ENCODE peak calls at places on chromosomes 2 and 18, in six cellular contexts. N, F, B, Z, S and J are unnamed samples. For H3F3A, the result is how much of the 10 kb centered on the place peaks cover.

GRCh38 chr2:239025081-239025801 is 177.4 kb downstream of the TWIST2 start:
- DNase-seq in N (peak), F (peak), B (no peak), Z (no peak), S (no peak), J (no peak)

GRCh38 chr2:30266051-30266621 is 34.8 kb downstream of the LBH start:
- DNase-seq in N (peak), F (no peak), B (no peak), Z (no peak), S (no peak), J (no peak)

GRCh38 chr2:170815746-170816498 is 765 bp upstream of the GAD1 start:
- DNase-seq in N (peak), F (peak), B (peak), Z (peak), S (peak), J (peak)

GRCh38 chr2:675051-675450 is 2.2 kb downstream of the TMEM18 start:
- DNase-seq in N (no peak), F (no peak), B (no peak), Z (no peak), S (no peak), J (no peak)

GRCh38 chr2:197297772-197298318 is 12.7 kb downstream of the ANKRD44 start:
- DNase-seq in N (no peak), F (no peak), B (no peak), Z (no peak), S (no peak), J (no peak)

GRCh38 chr2:64945973-64946736 is 43.0 kb upstream of the SLC1A4 start:
- DNase-seq in N (no peak), F (no peak), B (no peak), Z (peak), S (peak), J (no peak)

GRCh38 chr18:59402432-59403090 is 43.5 kb upstream of the LMAN1 start:
- DNase-seq in N (peak), F (peak), B (peak), Z (peak), S (peak), J (peak)

GRCh38 chr18:74289137-74289536 is 2.6 kb downstream of the CYB5A start:
- DNase-seq in N (peak), F (peak), B (peak), Z (no peak), S (no peak), J (no peak)

GRCh38 chr2:107735206-107735605 is 91.5 kb upstream of the RGPD4 start:
- DNase-seq in N (no peak), F (no peak), B (no peak), Z (no peak), S (no peak), J (no peak)

GRCh38 chr2:231334981-231335380 is 60.5 kb upstream of the B3GNT7 start:
- DNase-seq in N (no peak), F (no peak), B (no peak), Z (no peak), S (no peak), J (no peak)

GRCh38 chr2:27182346-27182745 is 29.5 kb upstream of the ATRAID start:
- DNase-seq in N (peak), F (no peak), B (no peak), Z (no peak), S (no peak), J (no peak)

GRCh38 chr2:9166579-9167392 is 39.8 kb upstream of the ASAP2 start:
- DNase-seq in N (peak), F (no peak), B (no peak), Z (no peak), S (no peak), J (no peak)

GRCh38 chr2:29080886-29081743 is 6.8 kb upstream of the PCARE start:
- DNase-seq in N (peak), F (no peak), B (no peak), Z (no peak), S (no peak), J (no peak)

GRCh38 chr18:8247700-8248099 is 361.5 kb upstream of the RAB12 start:
- DNase-seq in N (no peak), F (no peak), B (no peak), Z (peak), S (no peak), J (peak)

GRCh38 chr2:61993422-61994024 is 88.0 kb downstream of the COMMD1 start:
- DNase-seq in N (peak), F (peak), B (peak), Z (peak), S (peak), J (peak)

GRCh38 chr2:133843551-133843950 is 275.3 kb upstream of the NCKAP5 start:
- DNase-seq in N (no peak), F (peak), B (no peak), Z (no peak), S (no peak), J (no peak)

GRCh38 chr2:191786694-191787093 is 60.2 kb downstream of the CAVIN2 start:
- DNase-seq in N (no peak), F (no peak), B (no peak), Z (no peak), S (no peak), J (no peak)

GRCh38 chr2:180124273-180124881 is 117.3 kb upstream of the CWC22 start:
- DNase-seq in N (peak), F (peak), B (peak), Z (peak), S (peak), J (peak)

GRCh38 chr2:190759749-190760213 is 110.9 kb downstream of the NAB1 start:
- DNase-seq in N (peak), F (peak), B (peak), Z (no peak), S (no peak), J (no peak)

GRCh38 chr2:130877258-130877657 is 40.5 kb downstream of the ARHGEF4 start:
- DNase-seq in N (no peak), F (no peak), B (no peak), Z (no peak), S (no peak), J (no peak)

GRCh38 chr2:37561615-37562569 is 109.5 kb downstream of the CDC42EP3 start:
- DNase-seq in N (peak), F (peak), B (peak), Z (no peak), S (no peak), J (peak)

GRCh38 chr18:9877655-9878014 is 8.1 kb upstream of the TXNDC2 start:
- DNase-seq in N (no peak), F (no peak), B (no peak), Z (no peak), S (no peak), J (no peak)

GRCh38 chr2:152189622-152190495 is 14.3 kb upstream of the STAM2 start:
- DNase-seq in N (peak), F (peak), B (peak), Z (peak), S (peak), J (peak)

GRCh38 chr2:49940616-49941015 is 786.3 kb upstream of the FSHR start:
- DNase-seq in N (no peak), F (no peak), B (no peak), Z (no peak), S (peak), J (no peak)

DNA sequence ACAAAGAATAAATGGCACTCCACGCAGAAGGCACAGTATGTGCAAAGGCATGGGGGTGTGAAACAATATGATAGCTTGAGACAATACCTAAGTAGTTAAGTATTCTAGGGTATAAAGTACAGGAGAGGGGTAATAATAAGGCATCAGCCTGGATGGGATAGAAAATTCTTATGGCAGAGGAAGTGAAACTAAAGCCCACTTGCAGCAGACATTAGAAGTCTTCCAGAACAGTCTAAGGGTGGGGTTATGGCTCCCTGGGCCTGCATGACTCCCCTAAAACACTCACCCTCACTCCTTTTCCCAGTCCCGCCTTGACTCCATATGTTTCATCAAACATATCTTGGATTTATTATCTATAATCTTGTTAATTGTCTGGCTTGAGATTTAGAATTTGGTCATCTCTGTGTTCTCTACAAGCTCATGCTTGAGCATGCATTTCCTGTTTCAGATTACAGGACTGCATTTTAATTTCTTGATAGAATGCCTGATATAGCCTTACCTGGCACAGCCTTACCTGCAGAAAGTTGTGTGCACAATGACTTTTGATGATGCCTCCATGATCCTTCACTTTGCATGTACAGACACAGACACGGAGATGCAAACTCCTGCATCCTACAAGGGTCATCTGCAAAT is 28.5 kb upstream of the TMBIM1 start:
- DNase-seq in N (no peak), F (no peak), B (no peak), Z (no peak), S (no peak), J (no peak)
- H3F3A ChIP-seq in N (under half), F (under half), B (under half), Z (under half), S (under half), J (under half)

DNA sequence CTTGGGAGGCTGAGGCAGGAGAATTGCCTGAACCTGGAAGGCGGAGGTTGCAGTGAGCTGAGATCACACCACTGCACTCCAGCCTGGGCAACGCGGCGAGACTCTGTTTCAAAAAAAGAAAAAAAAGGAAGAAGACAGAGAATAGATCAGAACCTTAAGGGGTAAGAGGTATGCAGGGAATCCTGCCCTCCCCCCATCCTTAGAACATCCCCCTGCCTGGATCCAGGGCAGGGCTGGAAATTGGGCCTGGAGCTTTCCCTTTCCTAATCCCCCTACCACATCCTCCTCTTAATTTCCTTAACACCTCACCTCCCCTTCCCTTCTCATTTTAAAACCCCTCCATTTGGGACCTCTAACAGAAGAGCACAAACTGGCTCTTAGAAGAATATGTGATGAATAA is 56.5 kb downstream of the RNU4ATAC start:
- DNase-seq in N (no peak), F (no peak), B (no peak), Z (no peak), S (no peak), J (peak)
- TF ChIP-seq EZH2 in N (no peak), F (no peak), B (no peak), Z (no peak), S (no peak), J (no peak)

GRCh38 chr18:63143246-63143847 is 176.2 kb downstream of the BCL2 start:
- DNase-seq in N (no peak), F (no peak), B (no peak), Z (no peak), S (no peak), J (no peak)

GRCh38 chr18:63146185-63146584 is 173.4 kb downstream of the BCL2 start:
- DNase-seq in N (no peak), F (no peak), B (no peak), Z (no peak), S (no peak), J (no peak)

GRCh38 chr18:63147010-63147409 is 172.6 kb downstream of the BCL2 start:
- DNase-seq in N (no peak), F (no peak), B (peak), Z (no peak), S (no peak), J (no peak)

GRCh38 chr18:63142502-63143045 is 177.0 kb downstream of the BCL2 start:
- DNase-seq in N (no peak), F (no peak), B (no peak), Z (no peak), S (no peak), J (no peak)

GRCh38 chr18:63144748-63145147 is 174.8 kb downstream of the BCL2 start:
- DNase-seq in N (no peak), F (no peak), B (no peak), Z (no peak), S (no peak), J (no peak)
- H3F3A ChIP-seq in N (under half), F (under half), B (under half), Z (under half), S (under half), J (under half)

GRCh38 chr2:56183643-56184499 is at the start of gene CCDC85A:
- DNase-seq in N (peak), F (peak), B (no peak), Z (peak), S (peak), J (peak)
- TF ChIP-seq EZH2 in N (no peak), F (peak), B (no peak), Z (no peak), S (no peak), J (peak)

GRCh38 chr2:43225093-43225787 is 1.2 kb downstream of the ZFP36L2 start:
- DNase-seq in N (peak), F (peak), B (peak), Z (peak), S (peak), J (peak)

GRCh38 chr2:43223412-43224040 is 2.9 kb downstream of the ZFP36L2 start:
- DNase-seq in N (peak), F (peak), B (no peak), Z (no peak), S (peak), J (no peak)

GRCh38 chr2:43225788-43226557 is 433 bp downstream of the ZFP36L2 start:
- DNase-seq in N (peak), F (peak), B (peak), Z (peak), S (peak), J (peak)

GRCh38 chr2:43224131-43224570 is 2.3 kb downstream of the ZFP36L2 start:
- DNase-seq in N (peak), F (peak), B (peak), Z (peak), S (peak), J (peak)

DNA sequence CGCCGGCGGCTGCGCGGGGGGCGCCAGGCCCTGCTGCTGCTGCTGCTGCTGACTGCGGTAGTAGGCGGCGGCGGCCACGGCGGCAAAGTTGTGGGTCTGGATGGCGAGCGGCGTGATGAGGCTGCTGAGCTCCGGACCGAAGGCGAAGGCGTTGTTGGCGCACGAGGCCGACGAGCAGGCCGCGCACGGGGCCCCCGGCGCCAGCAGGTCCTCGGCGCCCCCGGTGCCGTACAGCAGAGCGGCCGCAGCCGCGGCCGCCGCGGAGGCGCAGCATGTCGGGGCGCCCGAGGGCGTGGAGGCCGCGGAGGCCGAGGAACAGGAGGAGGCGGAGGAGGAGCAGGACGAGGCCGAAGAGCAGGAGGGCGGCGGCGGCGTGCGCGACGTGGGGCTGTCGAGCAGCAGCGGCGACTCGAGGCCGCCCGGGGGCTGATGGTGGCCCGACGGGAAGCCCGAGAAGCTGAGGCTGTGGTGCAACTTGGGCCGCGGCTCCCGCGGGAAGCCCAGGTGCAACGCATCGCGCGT is 1.8 kb downstream of the ZFP36L2 start:
- DNase-seq in N (peak), F (peak), B (no peak), Z (peak), S (peak), J (peak)
- H3F3A ChIP-seq in N (half or more), F (under half), B (half or more), Z (half or more), S (half or more), J (under half)

GRCh38 chr2:44926957-44927356 is 14.5 kb upstream of the SIX3 start:
- DNase-seq in N (no peak), F (no peak), B (no peak), Z (peak), S (no peak), J (peak)
- TF ChIP-seq EZH2 in N (no peak), F (no peak), B (no peak), Z (no peak), S (no peak), J (peak)

GRCh38 chr2:70122470-70122869 is 35.2 kb downstream of the PCBP1 start:
- DNase-seq in N (no peak), F (no peak), B (no peak), Z (no peak), S (no peak), J (no peak)
- H3F3A ChIP-seq in N (under half), F (under half), B (under half), Z (half or more), S (under half), J (under half)

DNA sequence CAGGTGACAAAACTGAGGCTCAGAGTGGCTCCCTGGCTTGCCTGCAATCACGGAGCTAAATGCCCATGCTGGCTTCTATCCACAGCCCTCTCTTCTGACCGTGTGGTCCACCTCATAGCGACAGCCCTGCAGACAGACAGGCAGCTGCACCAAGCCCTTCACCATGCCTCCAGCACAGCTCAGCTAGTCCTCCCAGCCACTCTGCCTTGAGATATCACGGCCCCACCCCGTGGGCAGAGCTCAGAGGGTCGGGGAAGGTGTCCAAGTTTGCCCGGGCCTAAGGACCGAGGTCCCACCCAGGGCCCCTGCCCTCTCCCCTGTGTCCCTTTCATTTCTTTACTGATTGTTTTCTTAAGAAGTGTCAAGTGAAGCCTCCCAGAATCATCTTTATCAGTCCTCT is 128.2 kb upstream of the GLI2 start:
- DNase-seq in N (no peak), F (no peak), B (no peak), Z (no peak), S (no peak), J (no peak)
- TF ChIP-seq EZH2 in N (no peak), F (no peak), B (no peak), Z (no peak), S (no peak), J (no peak)

DNA sequence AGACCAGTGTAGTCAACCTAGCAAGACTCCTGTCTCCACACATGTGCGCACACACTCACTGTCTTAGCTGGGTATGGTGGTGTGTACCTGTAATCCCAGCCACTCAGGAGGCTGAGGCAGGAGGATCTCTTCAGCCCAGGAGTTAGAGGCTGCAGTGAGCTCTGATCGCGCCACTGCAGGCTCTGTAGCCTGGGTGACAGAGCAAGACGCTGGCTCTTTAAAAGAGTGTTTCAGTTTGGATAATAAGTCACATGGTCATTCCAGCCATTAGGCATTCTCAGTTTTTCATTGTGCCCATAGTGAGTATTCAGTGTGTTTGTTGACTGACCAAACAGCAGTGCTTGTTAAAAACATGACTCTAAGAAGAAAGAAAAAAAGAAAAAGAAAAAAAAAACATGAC is 31.0 kb downstream of the RAB10 start:
- DNase-seq in N (no peak), F (peak), B (no peak), Z (no peak), S (no peak), J (no peak)
- H3F3A ChIP-seq in N (under half), F (under half), B (under half), Z (under half), S (under half), J (under half)